ENCODE peak calls at places on chromosome 9, in five cellular contexts. J is cardiac fibroblast, P is psoas muscle, L is ELR, M is GM12865. W is an unnamed sample.
A peak's percentile ranks its signal among the peaks of the same experiment; 100 is the strongest.

GRCh38 chr9:107480386-107480789 is 9.2 kb downstream of the KLF4 start:
- DNase-seq in P (peak; percentile 86), J (peak; percentile 85), L (peak; percentile 72), M (no peak), W (no peak)

GRCh38 chr9:119487118-119487827 is 118.0 kb upstream of the BRINP1 start:
- DNase-seq in L (no peak), J (no peak), P (no peak), M (no peak), W (no peak)

GRCh38 chr9:133930046-133931015 is 61.8 kb downstream of the VAV2 start:
- DNase-seq in J (no peak), M (no peak), P (no peak), L (no peak), W (no peak)

GRCh38 chr9:133371261-133371711 is 4.6 kb downstream of the SURF4 start:
- DNase-seq in L (no peak), M (no peak), J (no peak), P (no peak), W (no peak)

GRCh38 chr9:134205636-134206316 is 41.4 kb upstream of the RNU6ATAC start:
- DNase-seq in J (peak; percentile 95), P (peak; percentile 83), L (peak; percentile 9), M (no peak), W (no peak)

GRCh38 chr9:38451162-38451561 is 26.9 kb upstream of the IGFBPL1 start:
- DNase-seq in L (no peak), P (no peak), M (no peak), J (no peak), W (no peak)

GRCh38 chr9:32955655-32956478 is 45.6 kb downstream of the APTX start:
- DNase-seq in L (no peak), P (no peak), M (no peak), J (no peak), W (no peak)

GRCh38 chr9:96686638-96687335 is 31.7 kb upstream of the PRXL2C start:
- DNase-seq in P (peak; percentile 93), M (peak; percentile 39), L (peak; percentile 69), J (peak; percentile 77), W (peak; percentile 70)

W was measured in NCI-H187.